ENCODE peak calls at places on chromosomes 1 and 21, in four cellular contexts. One of them, this sample, is unnamed.

GRCh38 chr1:2312589-2313301 is 78.6 kb downstream of the MORN1 start:
- DNase-seq in NCI-H1105: no peak
- DNase-seq in stimulated activated effector memory CD8-positive, alpha-beta T cell treated with anti-CD3 and anti-CD28 coated beads, Interleukin-12 subunit alpha, Interleukin-12 subunit beta, amount 100 ng/mL, for 72 hours: no peak
- DNase-seq in stomach: peak
- DNase-seq in this sample: no peak

GRCh38 chr1:243525085-243525487 is 269.2 kb downstream of the SDCCAG8 start:
- DNase-seq in stomach: no peak
- DNase-seq in NCI-H1105: no peak
- DNase-seq in stimulated activated effector memory CD8-positive, alpha-beta T cell treated with anti-CD3 and anti-CD28 coated beads, Interleukin-12 subunit alpha, Interleukin-12 subunit beta, amount 100 ng/mL, for 72 hours: no peak
- DNase-seq in this sample: no peak

GRCh38 chr1:202710070-202711025 is at the start of gene SYT2:
- DNase-seq in stomach: peak
- DNase-seq in NCI-H1105: peak
- DNase-seq in stimulated activated effector memory CD8-positive, alpha-beta T cell treated with anti-CD3 and anti-CD28 coated beads, Interleukin-12 subunit alpha, Interleukin-12 subunit beta, amount 100 ng/mL, for 72 hours: no peak
- DNase-seq in this sample: peak

GRCh38 chr1:181043025-181043880 is 9.5 kb downstream of the MR1 start:
- DNase-seq in NCI-H1105: no peak
- DNase-seq in stimulated activated effector memory CD8-positive, alpha-beta T cell treated with anti-CD3 and anti-CD28 coated beads, Interleukin-12 subunit alpha, Interleukin-12 subunit beta, amount 100 ng/mL, for 72 hours: no peak
- DNase-seq in stomach: no peak
- DNase-seq in this sample: no peak

GRCh38 chr1:172885976-172886375 is 164.8 kb downstream of the TNFSF18 start:
- DNase-seq in NCI-H1105: no peak
- DNase-seq in stomach: no peak
- DNase-seq in stimulated activated effector memory CD8-positive, alpha-beta T cell treated with anti-CD3 and anti-CD28 coated beads, Interleukin-12 subunit alpha, Interleukin-12 subunit beta, amount 100 ng/mL, for 72 hours: no peak
- DNase-seq in this sample: no peak

GRCh38 chr1:179840107-179840506 is 37.5 kb downstream of the TOR1AIP2 start:
- DNase-seq in stimulated activated effector memory CD8-positive, alpha-beta T cell treated with anti-CD3 and anti-CD28 coated beads, Interleukin-12 subunit alpha, Interleukin-12 subunit beta, amount 100 ng/mL, for 72 hours: no peak
- DNase-seq in NCI-H1105: no peak
- DNase-seq in stomach: no peak
- DNase-seq in this sample: no peak

GRCh38 chr1:184499626-184500025 is 112.8 kb downstream of the C1orf21 start:
- DNase-seq in stimulated activated effector memory CD8-positive, alpha-beta T cell treated with anti-CD3 and anti-CD28 coated beads, Interleukin-12 subunit alpha, Interleukin-12 subunit beta, amount 100 ng/mL, for 72 hours: no peak
- DNase-seq in stomach: no peak
- DNase-seq in NCI-H1105: no peak
- DNase-seq in this sample: no peak

GRCh38 chr1:36962991-36963390 is 71.3 kb downstream of the GRIK3 start:
- DNase-seq in stomach: no peak
- DNase-seq in stimulated activated effector memory CD8-positive, alpha-beta T cell treated with anti-CD3 and anti-CD28 coated beads, Interleukin-12 subunit alpha, Interleukin-12 subunit beta, amount 100 ng/mL, for 72 hours: no peak
- DNase-seq in NCI-H1105: no peak
- DNase-seq in this sample: no peak

GRCh38 chr1:203369666-203370065 is 18.7 kb upstream of the FMOD start:
- DNase-seq in stimulated activated effector memory CD8-positive, alpha-beta T cell treated with anti-CD3 and anti-CD28 coated beads, Interleukin-12 subunit alpha, Interleukin-12 subunit beta, amount 100 ng/mL, for 72 hours: no peak
- DNase-seq in stomach: no peak
- DNase-seq in NCI-H1105: no peak
- DNase-seq in this sample: no peak

GRCh38 chr1:31063636-31064035 is 1.9 kb downstream of the PUM1 start:
- DNase-seq in NCI-H1105: no peak
- DNase-seq in stimulated activated effector memory CD8-positive, alpha-beta T cell treated with anti-CD3 and anti-CD28 coated beads, Interleukin-12 subunit alpha, Interleukin-12 subunit beta, amount 100 ng/mL, for 72 hours: no peak
- DNase-seq in stomach: no peak
- DNase-seq in this sample: no peak

GRCh38 chr21:32320726-32321125 is 22.1 kb downstream of the MRAP start:
- DNase-seq in stomach: no peak
- DNase-seq in stimulated activated effector memory CD8-positive, alpha-beta T cell treated with anti-CD3 and anti-CD28 coated beads, Interleukin-12 subunit alpha, Interleukin-12 subunit beta, amount 100 ng/mL, for 72 hours: no peak
- DNase-seq in NCI-H1105: no peak
- DNase-seq in this sample: no peak

GRCh38 chr1:24318988-24319863 is at the start of gene GRHL3:
- DNase-seq in NCI-H1105: peak
- DNase-seq in stimulated activated effector memory CD8-positive, alpha-beta T cell treated with anti-CD3 and anti-CD28 coated beads, Interleukin-12 subunit alpha, Interleukin-12 subunit beta, amount 100 ng/mL, for 72 hours: no peak
- DNase-seq in stomach: peak
- DNase-seq in this sample: peak

GRCh38 chr1:20124451-20125057 is 5.2 kb upstream of the PLA2G2D start:
- DNase-seq in stimulated activated effector memory CD8-positive, alpha-beta T cell treated with anti-CD3 and anti-CD28 coated beads, Interleukin-12 subunit alpha, Interleukin-12 subunit beta, amount 100 ng/mL, for 72 hours: no peak
- DNase-seq in stomach: no peak
- DNase-seq in NCI-H1105: no peak
- DNase-seq in this sample: peak

This sample was measured in mucosa of gallbladder.